ENCODE peak calls at places on chromosomes 1 and 21, in seven cellular contexts. X is GM12878, E is keratinocyte, O is colonic mucosa, V is H9, L is K562, F is IMR-90. P is an unnamed sample.

GRCh38 chr1:234538930-234539649 is 60.1 kb upstream of the TARBP1 start:
- DNase-seq in L (no peak), X (no peak), V (no peak), F (no peak), O (no peak), E (no peak), P (no peak)

GRCh38 chr1:153526132-153526543 is 9.7 kb downstream of the S100A6 start:
- DNase-seq in F (no peak), V (no peak), X (no peak), L (no peak), E (peak), O (peak), P (no peak)

GRCh38 chr1:36857761-36858160 is 176.6 kb downstream of the GRIK3 start:
- DNase-seq in L (no peak), E (no peak), O (no peak), F (no peak), V (no peak), X (no peak), P (peak)

GRCh38 chr1:109950509-109950908 is 34.1 kb upstream of the AHCYL1 start:
- DNase-seq in F (no peak), X (no peak), E (no peak), V (no peak), O (no peak), L (no peak), P (no peak)

GRCh38 chr1:201088395-201088794 is 23.8 kb downstream of the CACNA1S start:
- DNase-seq in V (no peak), F (no peak), L (no peak), O (no peak), X (no peak), E (no peak), P (no peak)

GRCh38 chr1:52927219-52928082 is at the start of gene SCP2:
- DNase-seq in V (peak), E (peak), O (peak), F (peak), L (peak), X (no peak), P (peak)

GRCh38 chr1:230754831-230755230 is 7.6 kb downstream of the CAPN9 start:
- DNase-seq in L (no peak), X (no peak), E (no peak), F (peak), O (peak), V (no peak), P (no peak)

GRCh38 chr1:1092149-1092855 is 18.2 kb upstream of the RNF223 start:
- DNase-seq in E (no peak), V (peak), O (no peak), F (no peak), L (no peak), X (no peak), P (no peak)

GRCh38 chr1:237713886-237714285 is 176.8 kb downstream of the ZP4 start:
- DNase-seq in F (peak), V (no peak), X (no peak), O (no peak), E (no peak), L (no peak), P (no peak)

GRCh38 chr1:222711319-222712252 is 705 bp downstream of the AIDA start:
- DNase-seq in O (peak), L (peak), E (no peak), V (peak), F (peak), X (no peak), P (peak)

GRCh38 chr1:204094262-204095247 is 21.6 kb downstream of the SOX13 start:
- DNase-seq in O (no peak), F (no peak), V (no peak), X (no peak), L (no peak), E (no peak), P (no peak)

GRCh38 chr21:38306407-38306806 is 49.6 kb downstream of the KCNJ15 start:
- DNase-seq in F (peak), O (no peak), E (no peak), X (no peak), V (no peak), L (no peak), P (no peak)

GRCh38 chr1:75672528-75673393 is 51.7 kb upstream of the ACADM start:
- DNase-seq in F (peak), X (no peak), O (no peak), L (peak), V (peak), E (peak), P (peak)

GRCh38 chr1:33410091-33410701 is 20.7 kb downstream of the PHC2 start:
- DNase-seq in E (no peak), F (peak), O (no peak), V (no peak), L (no peak), X (no peak), P (no peak)

DNA sequence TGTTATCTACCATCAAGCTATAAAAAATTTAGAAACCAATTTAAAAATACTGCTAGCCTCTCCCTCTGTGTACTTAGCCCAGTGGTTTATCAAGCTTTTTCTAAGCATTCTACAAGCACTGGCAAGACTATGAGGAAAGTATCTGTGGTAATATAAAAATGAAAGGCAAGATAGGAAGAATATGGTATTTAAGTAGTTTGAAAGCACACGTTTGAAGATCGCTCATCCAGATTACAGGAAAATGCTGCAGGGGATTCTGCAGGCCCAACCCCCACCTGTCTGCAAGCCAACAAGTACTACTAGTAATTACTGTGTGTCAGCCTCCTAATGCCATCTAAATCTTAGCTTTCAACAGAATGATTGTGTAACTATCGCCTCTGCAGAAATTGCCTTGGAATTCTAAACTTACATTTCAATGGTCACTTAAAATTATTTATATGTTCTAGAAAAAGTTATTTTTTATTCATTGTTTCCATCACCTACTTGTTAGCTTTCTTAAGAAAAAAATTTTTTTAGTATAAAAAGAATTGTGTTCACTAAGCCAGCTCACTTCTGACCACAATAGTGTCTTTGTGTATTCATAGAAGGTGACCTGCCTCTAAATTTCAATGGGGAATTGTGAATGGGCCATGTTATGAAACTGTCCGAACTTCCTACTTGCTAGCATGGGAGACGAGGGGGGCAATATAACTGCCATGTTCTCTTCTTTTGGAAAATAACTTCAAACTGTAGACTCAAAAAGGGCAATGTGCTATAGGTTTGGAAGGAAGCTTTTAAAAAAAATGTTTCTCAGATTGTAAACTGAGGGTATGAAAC is 8.4 kb downstream of the ERRFI1 start:
- DNase-seq in V (no peak), L (no peak), F (no peak), X (no peak), E (no peak), O (peak), P (no peak)
- H3K9ac ChIP-seq in V (no peak), L (no peak), F (no peak), X (no peak), E (peak), O (no peak), P (no peak)

DNA sequence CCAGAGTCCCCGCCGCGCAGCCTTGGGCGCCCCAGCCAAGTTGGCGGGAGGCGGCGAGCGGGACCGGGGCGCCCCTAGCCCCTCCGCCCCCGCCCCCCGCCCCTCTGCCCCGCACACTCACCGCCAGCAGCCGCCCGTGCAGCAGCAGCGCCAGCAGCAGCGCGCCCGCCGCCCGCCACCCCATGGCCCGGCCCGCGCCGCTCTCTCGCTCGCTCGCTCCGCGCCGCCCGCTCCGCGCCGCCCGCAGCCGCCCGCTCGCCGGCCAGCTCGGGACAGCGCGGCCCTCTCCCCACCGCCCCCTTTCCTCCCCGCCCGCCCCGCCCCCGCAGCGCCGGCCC is at the start of gene HSPG2:
- DNase-seq in L (peak), X (no peak), E (no peak), F (no peak), V (no peak), O (no peak), P (no peak)
- H3K9ac ChIP-seq in L (peak), X (peak), E (peak), F (peak), V (peak), O (peak), P (peak)

GRCh38 chr1:179058343-179059184 is 23.3 kb upstream of the TOR3A start:
- DNase-seq in V (no peak), X (no peak), E (no peak), F (no peak), L (no peak), O (no peak), P (peak)
- H3K9ac ChIP-seq in V (no peak), X (no peak), E (no peak), F (peak), L (no peak), O (no peak), P (no peak)

GRCh38 chr21:17539323-17539722 is 26.5 kb downstream of the CXADR start:
- DNase-seq in E (no peak), X (no peak), O (no peak), L (no peak), F (no peak), V (no peak), P (no peak)
- H3K9ac ChIP-seq in E (no peak), X (no peak), O (no peak), L (no peak), F (no peak), V (no peak), P (no peak)

P was measured in NT2/D1.